ENCODE peak calls at places on chromosomes 11 and 22, in five cellular contexts. J is glutamatergic neuron, N is A549, U is fibroblast of pulmonary artery, Q is NB4. Y is an unnamed sample.

GRCh38 chr11:119378851-119379465 is 2.5 kb downstream of the USP2 start:
- DNase-seq in J (no peak), N (no peak), U (no peak), Q (no peak), Y (no peak)

GRCh38 chr11:75597636-75598035 is 35.6 kb downstream of the SERPINH1 start:
- DNase-seq in J (peak; percentile 59), N (peak; percentile 48), U (peak; percentile 44), Q (peak; percentile 61), Y (peak; percentile 29)

GRCh38 chr11:83573097-83573496 is 286.9 kb upstream of the CCDC90B start:
- DNase-seq in J (no peak), N (no peak), U (peak; percentile 7), Q (no peak), Y (no peak)

GRCh38 chr11:63769044-63769718 is 606 bp upstream of the ZFTA start:
- DNase-seq in J (peak; percentile 75), N (no peak), U (peak; percentile 30), Q (peak; percentile 60), Y (peak; percentile 49)

GRCh38 chr11:74388678-74389327 is 9.4 kb downstream of the PGM2L1 start:
- DNase-seq in J (peak; percentile 42), N (peak; percentile 45), U (peak; percentile 62), Q (peak; percentile 71), Y (peak; percentile 70)

GRCh38 chr11:73398721-73399120 is 22.5 kb downstream of the RELT start:
- DNase-seq in J (no peak), N (no peak), U (no peak), Q (no peak), Y (no peak)

GRCh38 chr11:123363556-123363955 is 66.5 kb upstream of the GRAMD1B start:
- DNase-seq in J (no peak), N (no peak), U (no peak), Q (no peak), Y (no peak)

GRCh38 chr22:17866127-17866526 is 91.9 kb upstream of the BID start:
- DNase-seq in J (no peak), N (no peak), U (no peak), Q (no peak), Y (no peak)

GRCh38 chr11:82900277-82901164 is at the start of gene PRCP:
- DNase-seq in J (peak; percentile 85), N (peak; percentile 91), U (peak; percentile 90), Q (peak; percentile 99), Y (peak; percentile 89)

GRCh38 chr22:48750282-48750681 is 1077.4 kb downstream of the BRD1 start:
- DNase-seq in J (no peak), N (no peak), U (no peak), Q (no peak), Y (no peak)

GRCh38 chr22:19757140-19757984 is 3.2 kb upstream of the TBX1 start:
- DNase-seq in J (no peak), N (no peak), U (no peak), Q (peak; percentile 45), Y (no peak)

GRCh38 chr11:75492181-75492820 is 33.4 kb downstream of the GDPD5 start:
- DNase-seq in J (no peak), N (no peak), U (no peak), Q (peak; percentile 74), Y (peak; percentile 64)

GRCh38 chr11:11788067-11788710 is 53.6 kb upstream of the USP47 start:
- DNase-seq in J (no peak), N (no peak), U (no peak), Q (no peak), Y (no peak)

GRCh38 chr22:30423296-30423958 is 2.1 kb upstream of the MTFP1 start:
- DNase-seq in J (peak; percentile 74), N (peak; percentile 76), U (no peak), Q (peak; percentile 63), Y (peak; percentile 58)

GRCh38 chr11:120289426-120289825 is 35.7 kb upstream of the TLCD5 start:
- DNase-seq in J (no peak), N (no peak), U (no peak), Q (no peak), Y (no peak)

GRCh38 chr22:43424865-43425630 is 13.2 kb downstream of the MPPED1 start:
- DNase-seq in J (no peak), N (no peak), U (no peak), Q (no peak), Y (no peak)

GRCh38 chr11:32386770-32387377 is 48.5 kb downstream of the WT1 start:
- DNase-seq in J (no peak), N (no peak), U (peak; percentile 92), Q (peak; percentile 73), Y (no peak)

GRCh38 chr11:96211433-96211832 is 131.6 kb downstream of the MAML2 start:
- DNase-seq in J (no peak), N (no peak), U (no peak), Q (peak; percentile 51), Y (no peak)

GRCh38 chr11:69655479-69656394 is 14.8 kb downstream of the CCND1 start:
- DNase-seq in J (no peak), N (no peak), U (no peak), Q (no peak), Y (no peak)

GRCh38 chr11:79209540-79210266 is 231.1 kb downstream of the TENM4 start:
- DNase-seq in J (no peak), N (no peak), U (no peak), Q (no peak), Y (no peak)

GRCh38 chr22:23911318-23911980 is 17.3 kb downstream of the MIF start:
- DNase-seq in J (no peak), N (no peak), U (no peak), Q (no peak), Y (no peak)

GRCh38 chr22:28976588-28976987 is 85.0 kb downstream of the C22orf31 start:
- DNase-seq in J (no peak), N (no peak), U (peak; percentile 74), Q (peak; percentile 25), Y (no peak)

GRCh38 chr22:28978863-28979799 is 82.5 kb downstream of the C22orf31 start:
- DNase-seq in J (no peak), N (no peak), U (no peak), Q (no peak), Y (no peak)

GRCh38 chr22:28978158-28978557 is 83.5 kb downstream of the C22orf31 start:
- DNase-seq in J (no peak), N (no peak), U (peak; percentile 43), Q (peak; percentile 28), Y (peak; percentile 41)

GRCh38 chr22:28977050-28977449 is 84.6 kb downstream of the C22orf31 start:
- DNase-seq in J (no peak), N (no peak), U (peak; percentile 25), Q (no peak), Y (no peak)

GRCh38 chr22:28977481-28977971 is 84.1 kb downstream of the C22orf31 start:
- DNase-seq in J (no peak), N (peak; percentile 17), U (peak; percentile 20), Q (no peak), Y (peak; percentile 43)
- TF ChIP-seq CTCF in J (no peak), N (peak; percentile 31), U (peak; percentile 2), Q (no peak), Y (no peak)

GRCh38 chr11:17718015-17718414 is 1.4 kb upstream of the MYOD1 start:
- DNase-seq in J (no peak), N (no peak), U (no peak), Q (no peak), Y (no peak)

GRCh38 chr11:17718510-17718962 is 835 bp upstream of the MYOD1 start:
- DNase-seq in J (no peak), N (no peak), U (no peak), Q (no peak), Y (no peak)

GRCh38 chr11:17714356-17714854 is 5.0 kb upstream of the MYOD1 start:
- DNase-seq in J (no peak), N (no peak), U (no peak), Q (no peak), Y (no peak)

GRCh38 chr11:17714870-17715269 is 4.5 kb upstream of the MYOD1 start:
- DNase-seq in J (no peak), N (no peak), U (no peak), Q (no peak), Y (no peak)

GRCh38 chr11:17716807-17717206 is 2.6 kb upstream of the MYOD1 start:
- DNase-seq in J (no peak), N (no peak), U (no peak), Q (no peak), Y (no peak)
- TF ChIP-seq CTCF in J (no peak), N (no peak), U (no peak), Q (no peak), Y (no peak)

GRCh38 chr11:980438-981365 is 55.0 kb downstream of the AP2A2 start:
- DNase-seq in J (no peak), N (peak; percentile 48), U (no peak), Q (no peak), Y (no peak)
- TF ChIP-seq CTCF in J (no peak), N (no peak), U (no peak), Q (no peak), Y (no peak)

GRCh38 chr22:36486619-36487384 is 5.4 kb upstream of the TXN2 start:
- DNase-seq in J (no peak), N (peak; percentile 49), U (peak; percentile 68), Q (peak; percentile 78), Y (peak; percentile 37)
- TF ChIP-seq CTCF in J (peak; percentile 28), N (peak; percentile 10), U (peak; percentile 68), Q (peak; percentile 73), Y (peak; percentile 56)

GRCh38 chr11:41177791-41178190 is 281.7 kb downstream of the LRRC4C start:
- DNase-seq in J (no peak), N (no peak), U (no peak), Q (no peak), Y (no peak)

DNA sequence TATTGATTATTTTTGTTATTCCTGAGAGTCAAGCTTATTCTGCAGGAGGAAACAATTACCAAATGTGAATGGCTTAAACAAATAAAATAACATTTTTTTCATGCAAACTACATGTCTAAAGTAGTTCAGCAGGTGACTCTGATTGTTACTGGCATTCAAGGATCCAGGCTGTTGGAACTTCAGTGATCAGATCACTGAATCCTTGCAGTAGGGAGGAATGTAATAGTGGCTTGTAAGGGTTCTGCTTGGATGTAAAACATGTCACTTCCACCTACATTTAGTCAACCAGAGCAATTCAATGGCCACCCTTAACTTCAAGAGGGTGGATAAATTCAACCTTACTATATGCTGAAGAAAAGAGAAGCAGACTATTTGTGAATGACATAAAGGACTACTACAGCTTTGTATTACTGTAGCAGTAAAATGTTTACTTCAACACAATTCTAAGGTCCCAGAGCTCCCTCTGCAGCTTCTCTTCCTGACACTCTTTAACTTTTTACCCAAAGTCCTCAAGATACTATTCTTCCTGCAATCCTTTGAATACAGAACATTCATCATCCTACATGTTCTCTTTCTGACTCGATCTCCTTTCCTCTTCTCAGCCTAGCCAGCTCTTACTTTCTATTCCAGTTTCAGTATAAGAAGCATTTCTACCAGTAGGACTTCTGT is 284.0 kb downstream of the LRRC4C start:
- DNase-seq in J (no peak), N (no peak), U (no peak), Q (no peak), Y (no peak)
- TF ChIP-seq CTCF in J (no peak), N (no peak), U (no peak), Q (no peak), Y (no peak)

GRCh38 chr11:108593214-108593909 is at the start of gene EXPH5:
- DNase-seq in J (peak; percentile 81), N (peak; percentile 76), U (peak; percentile 35), Q (peak; percentile 90), Y (peak; percentile 95)
- TF ChIP-seq CTCF in J (no peak), N (no peak), U (no peak), Q (no peak), Y (no peak)

GRCh38 chr11:8360086-8360828 is 96.6 kb upstream of the LMO1 start:
- DNase-seq in J (no peak), N (no peak), U (no peak), Q (no peak), Y (no peak)
- TF ChIP-seq CTCF in J (no peak), N (no peak), U (no peak), Q (no peak), Y (no peak)